ENCODE peak calls at places on chromosomes 4 and X, in nine cellular contexts. L is choroid plexus epithelial cell; H is astrocyte of the spinal cord; S is effector memory CD4-positive, alpha-beta T cell; X is heart right ventricle; F is cardiac fibroblast; Z is ascending aorta; K is kidney; J is body of pancreas. E is an unnamed sample.

GRCh38 chr4:47597696-47598095 is 112.6 kb downstream of the ATP10D start:
- DNase-seq in Z (no peak), S (no peak), K (no peak), L (no peak), F (no peak), X (no peak), H (no peak), J (no peak), E (no peak)

GRCh38 chr4:3638080-3638715 is 106.0 kb upstream of the LRPAP1 start:
- DNase-seq in F (no peak), H (no peak), X (no peak), L (no peak), J (no peak), K (peak), S (no peak), Z (no peak), E (no peak)

GRCh38 chrX:19545651-19546050 is 30.3 kb upstream of the MAP3K15 start:
- DNase-seq in J (no peak), H (no peak), K (no peak), F (no peak), Z (no peak), L (no peak), S (no peak), X (no peak), E (no peak)

GRCh38 chr4:48557478-48557877 is 67.4 kb downstream of the ZAR1 start:
- DNase-seq in H (no peak), S (no peak), J (no peak), L (peak), F (peak), X (no peak), Z (no peak), K (no peak), E (no peak)

GRCh38 chrX:150366951-150367545 is 3.9 kb downstream of the MAMLD1 start:
- DNase-seq in S (no peak), L (peak), X (no peak), F (peak), H (peak), J (no peak), K (no peak), Z (no peak), E (no peak)

GRCh38 chrX:10039821-10040793 is 72.9 kb downstream of the CLDN34 start:
- DNase-seq in K (no peak), L (no peak), J (no peak), Z (no peak), H (no peak), S (no peak), X (no peak), F (peak), E (no peak)

GRCh38 chrX:33211356-33212254 is at the start of gene DMD:
- DNase-seq in F (peak), L (peak), K (peak), J (peak), X (peak), S (no peak), Z (peak), H (peak), E (peak)

GRCh38 chr4:56681849-56682175 is 716 bp upstream of the HOPX start:
- DNase-seq in H (no peak), F (no peak), Z (no peak), L (no peak), K (no peak), S (no peak), J (no peak), X (no peak), E (no peak)

GRCh38 chr4:78775278-78776030 is 696 bp upstream of the BMP2K start:
- DNase-seq in K (peak), J (peak), X (peak), S (peak), H (peak), L (peak), Z (peak), F (peak), E (peak)

GRCh38 chrX:123964155-123964554 is 2.6 kb downstream of the STAG2 start:
- DNase-seq in S (no peak), H (peak), F (peak), L (peak), Z (no peak), X (no peak), J (no peak), K (no peak), E (no peak)

GRCh38 chrX:38575888-38576287 is 14.5 kb downstream of the TSPAN7 start:
- DNase-seq in K (no peak), X (no peak), S (no peak), L (no peak), Z (no peak), H (no peak), J (no peak), F (no peak), E (no peak)

GRCh38 chr4:148831945-148832344 is 389.7 kb upstream of the NR3C2 start:
- DNase-seq in L (peak), X (no peak), S (no peak), H (peak), Z (no peak), K (no peak), F (peak), J (no peak), E (no peak)

GRCh38 chr4:10096201-10096975 is 20.2 kb downstream of the WDR1 start:
- DNase-seq in J (no peak), X (peak), K (peak), S (peak), L (peak), H (peak), Z (peak), F (peak), E (peak)

GRCh38 chrX:139201924-139202323 is 328.6 kb upstream of the F9 start:
- DNase-seq in F (no peak), L (no peak), K (no peak), S (no peak), J (no peak), X (no peak), Z (no peak), H (no peak), E (no peak)

GRCh38 chrX:139203681-139204575 is 326.6 kb upstream of the F9 start:
- DNase-seq in J (peak), K (peak), Z (no peak), S (no peak), H (no peak), L (no peak), F (no peak), X (peak), E (peak)

GRCh38 chrX:139200793-139201192 is 329.7 kb upstream of the F9 start:
- DNase-seq in H (peak), J (no peak), S (no peak), Z (no peak), L (no peak), X (no peak), F (no peak), K (no peak), E (peak)

GRCh38 chrX:139204576-139204902 is 326.0 kb upstream of the F9 start:
- DNase-seq in S (no peak), H (no peak), F (no peak), K (peak), J (no peak), L (no peak), Z (no peak), X (no peak), E (no peak)

GRCh38 chrX:139202742-139203410 is 327.7 kb upstream of the F9 start:
- DNase-seq in K (peak), S (no peak), F (no peak), H (no peak), J (no peak), L (no peak), X (no peak), Z (no peak), E (no peak)
- H3K4me3 ChIP-seq in K (peak), S (no peak), F (no peak), H (no peak), J (no peak), L (no peak), X (no peak), Z (no peak), E (no peak)

GRCh38 chr4:21367567-21367966 is 581.0 kb downstream of the KCNIP4 start:
- DNase-seq in L (no peak), F (no peak), H (no peak), J (no peak), S (no peak), X (no peak), Z (no peak), K (no peak), E (no peak)

GRCh38 chr4:21366312-21366711 is 582.3 kb downstream of the KCNIP4 start:
- DNase-seq in S (no peak), X (no peak), H (no peak), K (no peak), F (no peak), L (peak), J (no peak), Z (no peak), E (no peak)

GRCh38 chr4:21366840-21367239 is 581.7 kb downstream of the KCNIP4 start:
- DNase-seq in H (no peak), F (no peak), J (no peak), Z (no peak), X (no peak), L (no peak), S (no peak), K (no peak), E (no peak)

GRCh38 chr4:21363701-21364100 is 584.9 kb downstream of the KCNIP4 start:
- DNase-seq in J (no peak), L (no peak), S (no peak), F (no peak), K (no peak), H (no peak), Z (no peak), X (no peak), E (no peak)
- H3K4me3 ChIP-seq in J (no peak), L (no peak), S (no peak), F (no peak), K (no peak), H (no peak), Z (no peak), X (no peak), E (no peak)

GRCh38 chr4:122702939-122703338 is 29.6 kb upstream of the BBS12 start:
- DNase-seq in Z (no peak), L (no peak), H (no peak), S (no peak), X (no peak), J (peak), K (no peak), F (no peak), E (no peak)

GRCh38 chr4:122701965-122702364 is 30.5 kb upstream of the BBS12 start:
- DNase-seq in F (no peak), Z (no peak), J (no peak), H (no peak), X (no peak), K (no peak), S (no peak), L (no peak), E (no peak)

GRCh38 chr4:122701061-122701460 is 31.4 kb upstream of the BBS12 start:
- DNase-seq in J (no peak), Z (no peak), X (no peak), S (no peak), F (no peak), L (no peak), K (no peak), H (no peak), E (no peak)

GRCh38 chr4:122703868-122704267 is 28.6 kb upstream of the BBS12 start:
- DNase-seq in H (peak), F (no peak), J (no peak), Z (no peak), K (no peak), S (no peak), X (no peak), L (peak), E (no peak)

GRCh38 chr4:122700178-122700725 is 32.3 kb upstream of the BBS12 start:
- DNase-seq in Z (no peak), L (peak), J (peak), F (peak), K (no peak), H (peak), X (peak), S (no peak), E (peak)
- H3K4me3 ChIP-seq in Z (no peak), L (peak), J (no peak), F (no peak), K (peak), H (no peak), X (peak), S (no peak), E (no peak)

DNA sequence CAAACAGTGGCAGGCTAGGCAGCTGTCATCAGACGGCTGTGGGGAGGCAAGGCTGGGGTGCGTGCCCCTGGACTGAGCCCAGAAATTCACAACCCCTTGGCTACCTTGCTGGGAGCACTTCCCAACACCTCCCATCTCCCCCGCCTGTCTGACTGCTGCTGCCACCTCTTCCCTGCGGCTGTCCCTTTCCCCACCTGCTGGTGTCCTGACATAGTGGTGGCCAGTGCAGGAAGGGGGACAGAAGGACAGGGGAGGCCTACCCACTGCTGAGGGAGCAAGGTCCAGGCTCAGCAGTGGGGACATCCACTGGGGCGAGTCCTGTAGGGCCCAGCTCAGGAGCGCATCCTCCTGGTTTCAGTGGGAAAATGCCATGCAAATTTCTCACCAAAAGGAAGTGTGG is 3.4 kb downstream of the ABCD1 start:
- DNase-seq in H (no peak), Z (no peak), K (peak), S (no peak), X (no peak), F (no peak), J (no peak), L (no peak), E (no peak)
- H3K4me3 ChIP-seq in H (no peak), Z (no peak), K (no peak), S (no peak), X (no peak), F (no peak), J (no peak), L (no peak), E (no peak)

GRCh38 chr4:68907788-68908700 is 43.6 kb downstream of the UGT2A3 start:
- DNase-seq in K (no peak), F (no peak), Z (no peak), S (no peak), H (no peak), L (no peak), J (no peak), X (no peak), E (no peak)

GRCh38 chr4:68906238-68907137 is 45.1 kb downstream of the UGT2A3 start:
- DNase-seq in S (no peak), L (no peak), J (peak), Z (no peak), H (no peak), X (no peak), F (no peak), K (no peak), E (peak)

GRCh38 chr4:68907230-68907629 is 44.4 kb downstream of the UGT2A3 start:
- DNase-seq in L (no peak), J (no peak), F (no peak), X (no peak), Z (no peak), H (no peak), K (no peak), S (no peak), E (no peak)

GRCh38 chr4:68904786-68905185 is 46.8 kb downstream of the UGT2A3 start:
- DNase-seq in S (no peak), F (no peak), X (no peak), J (peak), L (no peak), K (no peak), Z (no peak), H (no peak), E (no peak)

DNA sequence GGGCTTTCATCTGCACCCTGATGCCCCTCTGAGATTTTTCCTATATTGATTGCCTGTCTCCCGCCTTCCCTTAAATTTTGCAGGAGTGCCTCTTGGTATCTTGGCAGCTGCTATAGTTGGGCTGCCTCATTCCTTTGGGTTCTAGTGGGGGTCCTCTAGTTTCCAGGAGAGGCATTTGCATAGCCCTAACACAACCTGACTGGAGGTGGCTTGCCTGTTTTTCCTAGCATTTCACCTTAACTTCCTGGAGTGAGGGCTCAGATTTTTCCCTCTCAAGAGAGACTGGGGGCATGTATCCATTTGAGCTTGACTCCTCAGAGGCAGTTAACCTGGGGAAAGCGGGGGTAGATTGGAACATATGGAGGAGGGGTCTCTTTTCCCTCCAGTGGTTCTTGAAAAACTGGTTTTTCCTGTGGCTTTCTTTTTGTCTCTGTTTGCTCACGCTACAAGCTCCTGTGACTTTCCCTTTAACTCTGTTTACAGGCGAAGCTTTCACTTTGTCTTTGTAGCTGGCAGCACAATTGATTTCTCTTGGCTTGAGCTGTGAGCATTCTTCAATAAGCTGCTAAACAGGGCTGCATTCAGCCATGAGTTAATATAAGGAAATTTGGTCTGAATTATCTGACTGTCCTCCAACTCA is 45.9 kb downstream of the UGT2A3 start:
- DNase-seq in H (peak), Z (no peak), L (peak), K (no peak), S (no peak), F (no peak), X (no peak), J (peak), E (no peak)
- H3K4me3 ChIP-seq in H (peak), Z (peak), L (no peak), K (peak), S (no peak), F (no peak), X (no peak), J (no peak), E (peak)

E was measured in testis.